ENCODE peak calls at places on chromosomes 4 and X, in four cellular contexts. R is suprapubic skin, Q is pancreas, F is GM12865. G is an unnamed sample.

GRCh38 chr4:85905761-85906160 is 430.8 kb downstream of the ARHGAP24 start:
- DNase-seq in R (no peak), Q (no peak), F (no peak), G (no peak)

GRCh38 chrX:121322159-121322558 is 274.7 kb downstream of the GLUD2 start:
- DNase-seq in R (no peak), Q (no peak), F (no peak), G (no peak)

GRCh38 chr4:150784305-150784704 is 202.4 kb downstream of the MAB21L2 start:
- DNase-seq in R (no peak), Q (no peak), F (no peak), G (no peak)

GRCh38 chr4:180827610-180828009 is 1415.6 kb upstream of the TENM3 start:
- DNase-seq in R (no peak), Q (no peak), F (no peak), G (no peak)

GRCh38 chrX:29397506-29397905 is 810.3 kb downstream of the IL1RAPL1 start:
- DNase-seq in R (no peak), Q (no peak), F (no peak), G (no peak)

GRCh38 chr4:3872834-3873313 is 106.7 kb downstream of the ADRA2C start:
- DNase-seq in R (no peak), Q (no peak), F (no peak), G (no peak)

GRCh38 chrX:31921236-31921635 is 849.4 kb upstream of the FTHL17 start:
- DNase-seq in R (no peak), Q (no peak), F (no peak), G (no peak)

GRCh38 chr4:182310316-182310715 is 67.1 kb downstream of the TENM3 start:
- DNase-seq in R (no peak), Q (no peak), F (no peak), G (no peak)

DNA sequence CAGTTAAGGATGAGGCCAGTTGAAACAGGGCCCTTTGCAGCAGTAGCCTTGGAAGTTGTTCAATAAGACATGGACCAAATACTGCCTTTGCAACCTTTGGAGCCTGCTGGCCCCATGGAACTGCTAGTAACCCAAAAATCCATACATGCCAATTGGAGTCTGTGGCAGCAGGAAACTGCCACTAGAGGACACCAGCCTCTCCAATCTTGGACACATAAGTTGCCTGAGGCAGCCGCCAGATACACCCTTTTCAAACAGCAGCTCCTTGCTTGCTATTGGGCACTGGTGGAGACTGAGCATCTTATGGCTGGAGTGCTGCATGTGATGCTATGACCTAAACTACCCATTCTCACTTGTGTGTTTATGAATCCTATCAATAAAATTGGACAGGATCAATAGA is 14.8 kb upstream of the LAP3 start:
- DNase-seq in R (peak; percentile 29), Q (no peak), F (peak; percentile 26), G (no peak)
- TF ChIP-seq CTCF in R (no peak), Q (no peak), F (peak; percentile 20), G (peak; percentile 1)

GRCh38 chr4:31788676-31789075 is 1068.5 kb downstream of the PCDH7 start:
- DNase-seq in R (no peak), Q (no peak), F (no peak), G (no peak)

GRCh38 chr4:31791666-31792065 is 1071.5 kb downstream of the PCDH7 start:
- DNase-seq in R (no peak), Q (no peak), F (no peak), G (no peak)

DNA sequence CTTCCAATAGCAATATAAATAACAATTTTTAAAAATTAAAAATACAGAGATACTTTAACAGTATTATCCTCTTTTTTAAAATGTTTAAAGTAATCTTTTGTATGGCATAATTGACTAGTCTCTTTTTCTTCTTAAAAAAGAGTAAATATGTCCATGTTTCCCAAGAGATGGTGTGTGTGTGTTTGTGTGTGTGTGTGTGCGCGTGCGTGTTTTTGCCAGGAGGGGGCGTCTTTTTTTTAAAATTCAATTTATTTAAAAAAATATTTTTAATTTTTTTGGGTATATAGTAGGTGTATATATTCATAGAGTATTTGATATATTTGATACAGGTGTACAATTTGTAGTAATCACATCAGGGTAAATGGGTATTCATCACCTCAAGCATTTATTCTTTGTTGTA is 1073.7 kb downstream of the PCDH7 start:
- DNase-seq in R (no peak), Q (no peak), F (no peak), G (no peak)
- TF ChIP-seq CTCF in R (no peak), Q (no peak), F (no peak), G (no peak)

GRCh38 chrX:134024686-134025377 is 39.4 kb upstream of the GPC3 start:
- DNase-seq in R (no peak), Q (no peak), F (no peak), G (no peak)

GRCh38 chrX:134023851-134024281 is 38.5 kb upstream of the GPC3 start:
- DNase-seq in R (no peak), Q (no peak), F (no peak), G (no peak)

GRCh38 chrX:134020910-134021309 is 35.5 kb upstream of the GPC3 start:
- DNase-seq in R (no peak), Q (no peak), F (no peak), G (no peak)

GRCh38 chrX:134025986-134026731 is 40.8 kb upstream of the GPC3 start:
- DNase-seq in R (no peak), Q (no peak), F (no peak), G (no peak)

DNA sequence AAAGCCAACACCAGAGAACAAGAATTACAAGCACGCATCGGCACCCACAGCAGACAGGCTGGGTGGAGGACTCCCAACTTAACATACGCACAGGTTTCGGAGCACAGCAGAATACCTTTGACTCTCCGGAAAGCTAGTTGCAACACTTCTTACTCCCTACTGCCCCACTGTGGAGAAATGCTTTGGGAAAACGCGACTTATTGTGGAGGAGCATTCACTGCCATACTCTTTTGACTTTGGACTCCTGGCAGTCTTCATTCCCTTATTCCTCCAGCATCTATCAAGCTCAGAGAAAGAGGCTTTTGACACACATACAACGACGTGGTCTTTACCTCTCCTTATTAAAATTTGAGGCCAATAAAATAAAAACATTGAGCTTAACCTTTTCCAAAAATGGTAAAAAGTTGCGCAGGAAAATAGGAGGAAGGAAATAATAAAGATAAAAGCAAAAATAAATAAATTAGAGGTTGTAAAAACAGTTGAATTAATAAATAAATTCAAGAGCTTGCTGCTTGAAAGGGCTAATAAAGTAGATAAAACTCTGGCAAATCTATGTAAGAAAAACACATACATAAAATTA is 41.4 kb upstream of the GPC3 start:
- DNase-seq in R (peak; percentile 53), Q (peak; percentile 16), F (peak; percentile 19), G (peak; percentile 11)
- TF ChIP-seq CTCF in R (peak; percentile 22), Q (peak; percentile 44), F (peak; percentile 24), G (peak; percentile 11)

GRCh38 chr4:16196482-16197393 is 29.5 kb downstream of the TAPT1 start:
- DNase-seq in R (no peak), Q (no peak), F (no peak), G (no peak)
- TF ChIP-seq CTCF in R (peak; percentile 46), Q (no peak), F (no peak), G (peak; percentile 33)

GRCh38 chr4:7653510-7654414 is 219.0 kb upstream of the PSAPL1 start:
- DNase-seq in R (no peak), Q (no peak), F (no peak), G (no peak)
- TF ChIP-seq CTCF in R (no peak), Q (no peak), F (no peak), G (no peak)

GRCh38 chrX:83004012-83004411 is 504.1 kb upstream of the POU3F4 start:
- DNase-seq in R (no peak), Q (no peak), F (no peak), G (no peak)

GRCh38 chrX:83008415-83008814 is 499.7 kb upstream of the POU3F4 start:
- DNase-seq in R (no peak), Q (no peak), F (peak; percentile 2), G (no peak)
- TF ChIP-seq CTCF in R (no peak), Q (peak; percentile 43), F (peak; percentile 28), G (peak; percentile 23)

GRCh38 chr4:99435154-99435553 is at the start of gene ADH7:
- DNase-seq in R (no peak), Q (no peak), F (no peak), G (no peak)

DNA sequence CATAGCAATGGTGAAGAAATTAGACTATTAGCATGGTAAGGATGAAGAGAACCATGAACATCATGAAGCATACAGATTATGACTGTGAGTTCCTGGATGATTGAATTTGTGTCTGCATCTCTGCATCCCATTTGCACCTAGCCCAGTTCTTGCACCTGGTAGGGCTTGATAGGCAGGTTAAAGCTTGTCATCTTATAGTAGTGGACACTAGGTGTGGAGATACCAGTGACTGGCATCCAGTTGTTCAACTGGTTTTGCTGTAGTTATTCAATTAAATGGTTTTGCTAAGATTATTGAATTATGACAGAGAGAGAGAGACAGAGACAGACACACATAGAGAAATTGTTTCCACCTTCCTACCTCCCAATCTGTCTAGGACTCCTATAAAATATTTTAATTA is 5.0 kb downstream of the ADH7 start:
- DNase-seq in R (no peak), Q (no peak), F (no peak), G (no peak)
- TF ChIP-seq CTCF in R (no peak), Q (no peak), F (no peak), G (no peak)

GRCh38 chrX:111363741-111364140 is 48.3 kb downstream of the DCX start:
- DNase-seq in R (no peak), Q (no peak), F (no peak), G (no peak)
- TF ChIP-seq CTCF in R (no peak), Q (no peak), F (no peak), G (no peak)

DNA sequence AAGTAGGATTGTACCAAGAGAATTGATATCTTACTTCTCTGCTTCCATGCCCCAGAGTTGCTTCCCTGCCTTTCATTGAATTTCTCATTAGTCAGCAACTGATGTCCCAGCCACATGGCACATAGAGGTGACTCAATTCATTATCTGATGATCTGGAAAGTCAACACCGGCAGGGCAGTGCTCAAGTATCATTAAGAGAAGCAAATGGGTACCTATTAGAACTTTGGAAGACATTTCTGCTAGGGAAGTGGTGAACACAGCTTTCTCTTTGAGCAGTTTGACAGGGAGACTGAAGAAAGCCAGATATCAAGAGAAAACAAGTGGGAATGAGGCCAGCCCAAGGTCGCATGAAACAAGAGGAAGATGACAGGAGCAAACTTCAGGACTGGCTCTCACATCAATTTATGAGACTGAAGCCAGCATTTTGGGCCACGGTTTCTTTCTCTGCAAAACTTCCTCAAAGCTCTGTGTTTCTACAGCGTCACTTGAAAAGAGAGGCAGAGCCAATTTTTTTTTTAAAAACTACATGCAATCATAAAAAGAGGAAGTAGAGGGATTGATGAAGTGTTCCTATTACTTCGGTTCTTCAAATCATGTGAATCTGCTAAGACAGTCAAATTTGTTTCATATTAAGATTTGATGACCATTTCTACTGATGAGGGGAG is 108.3 kb upstream of the RPS6KA3 start:
- DNase-seq in R (no peak), Q (no peak), F (peak; percentile 3), G (no peak)
- TF ChIP-seq CTCF in R (no peak), Q (no peak), F (no peak), G (no peak)

GRCh38 chrX:137166591-137166990 is 132.8 kb upstream of the GPR101 start:
- DNase-seq in R (no peak), Q (no peak), F (peak; percentile 4), G (no peak)
- TF ChIP-seq CTCF in R (no peak), Q (peak; percentile 48), F (peak; percentile 43), G (peak; percentile 13)